ENCODE peak calls at places on chromosomes 5 and 9, in four cellular contexts. W is PC-9, X is tibial artery, B is ovary. E is an unnamed sample.

GRCh38 chr5:176744584-176744965 is 65.8 kb upstream of the UNC5A start:
- DNase-seq in W (no peak), X (no peak), B (no peak), E (no peak)

GRCh38 chr5:67416986-67417385 is 220.4 kb upstream of the CD180 start:
- DNase-seq in W (no peak), X (no peak), B (no peak), E (no peak)

GRCh38 chr5:91332267-91333044 is 50.7 kb downstream of the ARRDC3 start:
- DNase-seq in W (peak; percentile 93), X (no peak), B (no peak), E (no peak)

GRCh38 chr9:95341262-95342011 is 23.9 kb upstream of the FANCC start:
- DNase-seq in W (peak; percentile 52), X (no peak), B (no peak), E (peak; percentile 36)

GRCh38 chr5:37799865-37800421 is 39.9 kb downstream of the GDNF start:
- DNase-seq in W (no peak), X (no peak), B (no peak), E (peak; percentile 19)

GRCh38 chr5:93294184-93294583 is 286.8 kb downstream of the NR2F1-AS1 start:
- DNase-seq in W (peak; percentile 91), X (no peak), B (no peak), E (no peak)

GRCh38 chr9:126799051-126799450 is 5.8 kb upstream of the ZBTB43 start:
- DNase-seq in W (no peak), X (no peak), B (no peak), E (no peak)

GRCh38 chr5:168740055-168740820 is 161.1 kb upstream of the PANK3 start:
- DNase-seq in W (no peak), X (peak; percentile 73), B (no peak), E (no peak)

GRCh38 chr5:410911-411517 is 32.0 kb upstream of the EXOC3 start:
- DNase-seq in W (no peak), X (no peak), B (no peak), E (no peak)

GRCh38 chr5:127757576-127757975 is 54.4 kb downstream of the CCDC192 start:
- DNase-seq in W (peak; percentile 45), X (no peak), B (no peak), E (peak; percentile 57)
- TF ChIP-seq CTCF in W (peak; percentile 72), X (peak; percentile 13), B (peak; percentile 20), E (peak; percentile 84)

GRCh38 chr9:136645343-136645902 is 17.3 kb upstream of the EGFL7 start:
- DNase-seq in W (no peak), X (no peak), B (no peak), E (no peak)

GRCh38 chr9:136643596-136644342 is 18.9 kb upstream of the EGFL7 start:
- DNase-seq in W (no peak), X (peak; percentile 65), B (no peak), E (no peak)

GRCh38 chr9:136644343-136644592 is 18.4 kb upstream of the EGFL7 start:
- DNase-seq in W (no peak), X (no peak), B (peak; percentile 58), E (peak; percentile 58)

GRCh38 chr9:136645903-136646754 is 16.6 kb upstream of the EGFL7 start:
- DNase-seq in W (no peak), X (no peak), B (peak; percentile 52), E (no peak)

GRCh38 chr9:136644593-136645342 is 17.9 kb upstream of the EGFL7 start:
- DNase-seq in W (peak; percentile 65), X (peak; percentile 88), B (peak; percentile 40), E (no peak)
- H3K4me3 ChIP-seq in W (peak overlapping the region; percentile 44), X (no peak overlapping the region), B (no peak overlapping the region), E (no peak overlapping the region)

GRCh38 chr5:64506567-64507321 is 929 bp downstream of the RGS7BP start:
- DNase-seq in W (no peak), X (no peak), B (no peak), E (no peak)
- TF ChIP-seq CTCF in W (no peak), X (no peak), B (no peak), E (peak; percentile 58)

GRCh38 chr5:19988447-19988846 is 447 bp upstream of the CDH18 start:
- DNase-seq in W (no peak), X (no peak), B (no peak), E (no peak)

GRCh38 chr5:19986806-19987205 is 1.2 kb downstream of the CDH18 start:
- DNase-seq in W (no peak), X (no peak), B (no peak), E (no peak)

GRCh38 chr5:19986036-19986619 is 1.9 kb downstream of the CDH18 start:
- DNase-seq in W (no peak), X (no peak), B (no peak), E (no peak)

DNA sequence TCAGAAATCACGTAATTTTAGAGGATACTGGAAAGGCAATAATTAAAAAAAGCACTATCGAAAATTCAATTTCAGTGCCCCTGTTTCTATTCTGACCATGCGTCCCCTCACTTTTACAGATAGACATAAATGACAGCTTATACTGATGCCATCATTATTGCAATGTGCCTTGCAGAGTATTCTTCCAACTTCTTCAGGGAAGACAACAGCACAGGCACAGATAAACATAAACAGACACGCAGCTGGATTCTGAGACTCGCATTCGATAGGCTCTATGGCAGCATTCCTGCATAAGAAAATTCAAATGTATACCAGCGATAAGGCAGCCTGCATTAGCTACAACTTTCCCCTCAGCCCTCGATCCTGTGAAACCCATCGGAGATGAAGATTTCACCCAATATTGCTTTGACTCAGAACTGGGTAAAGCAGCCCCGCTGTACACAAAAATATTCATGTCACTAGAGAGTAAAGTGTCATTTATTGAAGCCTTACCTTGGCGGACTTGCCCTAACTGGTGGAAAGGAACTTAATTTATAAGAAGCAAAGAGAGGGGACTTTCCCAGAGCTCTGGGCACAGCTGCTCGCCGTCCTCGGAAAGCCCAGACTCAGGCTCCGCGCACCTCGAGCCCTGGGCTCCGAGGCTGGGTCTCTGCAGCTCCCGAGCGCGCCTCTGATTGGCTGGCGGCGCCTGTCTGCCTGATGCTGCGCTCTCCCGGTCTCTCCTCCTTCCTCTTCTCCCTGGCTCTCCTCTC is at the start of gene CDH18:
- DNase-seq in W (no peak), X (peak; percentile 56), B (no peak), E (no peak)
- H3K4me3 ChIP-seq in W (no peak within 1 kb of the TSS), X (no peak within 1 kb of the TSS), B (no peak within 1 kb of the TSS), E (peak within 1 kb of the TSS; percentile 42)

GRCh38 chr5:44740655-44741054 is 68.1 kb upstream of the MRPS30 start:
- DNase-seq in W (no peak), X (no peak), B (no peak), E (no peak)
- TF ChIP-seq CTCF in W (peak; percentile 22), X (no peak), B (no peak), E (peak; percentile 12)

GRCh38 chr9:111178361-111179043 is 140.2 kb upstream of the LPAR1 start:
- DNase-seq in W (no peak), X (no peak), B (no peak), E (no peak)
- H3K4me3 ChIP-seq in W (no peak overlapping the region), X (no peak overlapping the region), B (no peak overlapping the region), E (no peak overlapping the region)

GRCh38 chr9:131693163-131693562 is 46.7 kb downstream of the RAPGEF1 start:
- DNase-seq in W (no peak), X (no peak), B (no peak), E (no peak)
- TF ChIP-seq CTCF in W (no peak), X (no peak), B (no peak), E (no peak)

GRCh38 chr9:137297966-137298365 is 4.1 kb downstream of the NRARP start:
- DNase-seq in W (no peak), X (no peak), B (no peak), E (no peak)

GRCh38 chr9:137296214-137297059 is 5.6 kb downstream of the NRARP start:
- DNase-seq in W (no peak), X (no peak), B (no peak), E (no peak)

GRCh38 chr9:137298401-137298982 is 3.6 kb downstream of the NRARP start:
- DNase-seq in W (no peak), X (no peak), B (no peak), E (no peak)

GRCh38 chr9:137295313-137296213 is 6.5 kb downstream of the NRARP start:
- DNase-seq in W (no peak), X (no peak), B (no peak), E (no peak)

DNA sequence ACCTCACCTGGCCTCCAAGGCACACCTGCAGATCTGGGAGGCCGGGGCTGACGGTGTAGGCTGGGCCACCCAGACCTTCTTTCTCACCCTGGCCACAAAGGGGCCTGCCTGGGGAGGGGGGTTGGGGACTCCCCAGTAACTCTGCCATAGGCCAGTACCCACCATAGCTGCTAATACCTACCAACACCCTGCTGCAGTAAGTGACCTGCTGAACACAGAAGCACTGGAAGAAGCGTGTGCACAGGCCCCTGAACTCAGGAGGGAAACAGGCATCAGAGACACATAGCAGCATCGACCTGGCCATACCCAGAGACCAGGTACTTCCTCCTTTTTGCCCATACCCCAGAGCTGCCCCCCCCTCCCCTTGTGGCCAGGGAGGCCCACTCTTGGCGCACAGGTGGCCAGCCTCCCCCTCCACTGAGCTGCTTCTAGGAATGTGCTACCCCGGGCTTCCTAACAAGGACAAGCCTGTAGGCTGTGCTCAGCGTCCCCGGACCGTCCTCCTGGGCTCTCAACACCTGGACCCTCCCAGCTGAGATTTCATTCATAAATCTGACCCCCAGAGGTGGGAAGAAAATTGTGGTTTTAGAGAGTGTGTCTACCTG is 4.9 kb downstream of the NRARP start:
- DNase-seq in W (no peak), X (no peak), B (no peak), E (no peak)
- H3K4me3 ChIP-seq in W (no peak overlapping the region), X (no peak overlapping the region), B (no peak overlapping the region), E (no peak overlapping the region)

GRCh38 chr5:82100303-82101077 is 128.7 kb downstream of the ATG10 start:
- DNase-seq in W (no peak), X (no peak), B (no peak), E (no peak)
- TF ChIP-seq CTCF in W (no peak), X (no peak), B (no peak), E (peak; percentile 2)